ENCODE peak calls at places on chromosomes 1 and 21, in four cellular contexts. T is mammary epithelial cell, G is mesothelial cell of epicardium, Z is prostate gland. I is an unnamed sample.

GRCh38 chr1:19289244-19289643 is 674 bp upstream of the AKR7A3 start:
- DNase-seq in G (no peak), Z (no peak), T (no peak), I (no peak)

GRCh38 chr1:117059334-117059677 is 820 bp upstream of the TTF2 start:
- DNase-seq in T (peak; percentile 49), G (peak; percentile 50), Z (peak; percentile 32), I (no peak)

GRCh38 chr21:14591882-14592281 is 45.8 kb upstream of the SAMSN1 start:
- DNase-seq in T (no peak), Z (no peak), G (no peak), I (no peak)

GRCh38 chr1:30976143-30976542 is 67.6 kb upstream of the SDC3 start:
- DNase-seq in G (no peak), T (no peak), Z (no peak), I (no peak)

GRCh38 chr1:7002728-7003127 is 217.5 kb downstream of the CAMTA1 start:
- DNase-seq in G (no peak), Z (no peak), T (no peak), I (no peak)

GRCh38 chr1:244205171-244205570 is 154.1 kb downstream of the ZBTB18 start:
- DNase-seq in T (no peak), Z (no peak), G (no peak), I (no peak)

GRCh38 chr1:1175221-1176062 is 1.8 kb downstream of the TTLL10 start:
- DNase-seq in Z (no peak), G (no peak), T (no peak), I (no peak)

GRCh38 chr1:234684854-234685253 is 74.9 kb upstream of the IRF2BP2 start:
- DNase-seq in G (no peak), T (no peak), Z (no peak), I (peak; percentile 77)

GRCh38 chr1:98749152-98749756 is 87.7 kb downstream of the SNX7 start:
- DNase-seq in T (no peak), Z (no peak), G (no peak), I (no peak)

GRCh38 chr1:239909894-239910293 is 181.8 kb upstream of the FMN2 start:
- DNase-seq in Z (no peak), G (no peak), T (no peak), I (no peak)

GRCh38 chr1:55378582-55378981 is 163.4 kb upstream of the USP24 start:
- DNase-seq in Z (peak; percentile 15), T (no peak), G (peak; percentile 63), I (no peak)

GRCh38 chr1:164735315-164736052 is 176.5 kb downstream of the PBX1 start:
- DNase-seq in T (peak; percentile 84), Z (no peak), G (no peak), I (no peak)